ENCODE peak calls at places on chromosomes 6 and 20, in eight cellular contexts. K is glutamatergic neuron, O is left cardiac atrium, N is spleen, M is mucosa of gallbladder, X is GOT3, G is CD14-positive monocyte, L is GM12891. E is an unnamed sample.

GRCh38 chr6:168648240-168648639 is 207.3 kb downstream of the SMOC2 start:
- DNase-seq in L (no peak), M (peak), X (no peak), N (no peak), G (no peak), O (no peak), K (no peak), E (no peak)

GRCh38 chr20:38202153-38202981 is 37.3 kb upstream of the TGM2 start:
- DNase-seq in K (no peak), M (no peak), L (no peak), O (no peak), N (peak), G (peak), X (no peak), E (peak)

GRCh38 chr20:16083639-16084280 is 489.5 kb downstream of the KIF16B start:
- DNase-seq in X (no peak), O (no peak), L (no peak), G (no peak), K (no peak), N (no peak), M (no peak), E (no peak)

GRCh38 chr6:43368517-43369160 is 808 bp downstream of the ZNF318 start:
- DNase-seq in M (peak), O (peak), N (peak), L (no peak), X (no peak), K (peak), G (no peak), E (no peak)

GRCh38 chr6:3237761-3238662 is 10.6 kb upstream of the TUBB2B start:
- DNase-seq in M (no peak), L (no peak), X (no peak), G (no peak), N (no peak), O (no peak), K (no peak), E (no peak)

GRCh38 chr6:27810768-27811298 is 101.4 kb downstream of the OR2B2 start:
- DNase-seq in X (no peak), N (no peak), G (no peak), L (no peak), O (no peak), M (no peak), K (no peak), E (no peak)

GRCh38 chr6:4023240-4023639 is 55.7 kb downstream of the FAM217A start:
- DNase-seq in L (no peak), G (no peak), X (no peak), N (no peak), O (no peak), M (no peak), K (no peak), E (no peak)

GRCh38 chr20:19784511-19785172 is 26.6 kb downstream of the RIN2 start:
- DNase-seq in O (peak), X (no peak), K (peak), G (peak), N (no peak), L (peak), M (peak), E (no peak)

GRCh38 chr6:40956871-40957270 is 82.2 kb downstream of the UNC5CL start:
- DNase-seq in O (no peak), M (no peak), L (no peak), K (no peak), X (no peak), N (no peak), G (no peak), E (no peak)

GRCh38 chr6:105838156-105838555 is 248.0 kb upstream of the PRDM1 start:
- DNase-seq in M (no peak), X (no peak), K (no peak), O (no peak), L (no peak), G (no peak), N (no peak), E (no peak)

GRCh38 chr6:5266423-5266822 is 5.1 kb downstream of the FARS2 start:
- DNase-seq in X (no peak), G (no peak), K (no peak), M (no peak), O (no peak), N (no peak), L (no peak), E (no peak)

GRCh38 chr6:118584906-118585305 is 36.8 kb downstream of the PLN start:
- DNase-seq in K (no peak), N (no peak), G (no peak), M (no peak), L (no peak), O (no peak), X (no peak), E (no peak)

GRCh38 chr6:12232339-12232738 is 57.8 kb upstream of the EDN1 start:
- DNase-seq in K (no peak), N (no peak), O (no peak), G (no peak), L (no peak), M (no peak), X (no peak), E (no peak)

GRCh38 chr6:111716325-111716724 is 110.6 kb upstream of the TRAF3IP2 start:
- DNase-seq in O (no peak), N (no peak), G (no peak), L (no peak), K (no peak), M (no peak), X (no peak), E (no peak)

GRCh38 chr6:49720372-49720771 is 7.0 kb upstream of the CRISP2 start:
- DNase-seq in K (no peak), X (no peak), L (no peak), O (no peak), N (no peak), M (no peak), G (no peak), E (no peak)

GRCh38 chr6:16130932-16131387 is 2.1 kb downstream of the MYLIP start:
- DNase-seq in X (no peak), L (peak), N (no peak), O (no peak), G (peak), M (peak), K (no peak), E (no peak)

GRCh38 chr20:36273414-36274247 is 32.5 kb upstream of the DLGAP4 start:
- DNase-seq in M (no peak), X (no peak), O (no peak), L (no peak), K (no peak), N (no peak), G (no peak), E (peak)

GRCh38 chr6:2502998-2503674 is 247.6 kb downstream of the MYLK4 start:
- DNase-seq in L (no peak), K (no peak), O (no peak), N (no peak), M (no peak), X (no peak), G (no peak), E (no peak)

GRCh38 chr6:31578461-31579118 is 3.2 kb downstream of the TNF start:
- DNase-seq in N (peak), M (no peak), O (no peak), G (no peak), L (no peak), K (no peak), X (no peak), E (no peak)

GRCh38 chr6:169171951-169172350 is 81.7 kb downstream of the THBS2 start:
- DNase-seq in G (no peak), X (no peak), O (no peak), L (no peak), N (no peak), M (no peak), K (no peak), E (no peak)

GRCh38 chr6:136633355-136633754 is 83.1 kb upstream of the MAP7 start:
- DNase-seq in L (no peak), O (no peak), N (no peak), X (no peak), K (no peak), M (no peak), G (no peak), E (no peak)

GRCh38 chr6:16596890-16597331 is 164.3 kb downstream of the ATXN1 start:
- DNase-seq in L (no peak), O (no peak), K (peak), N (no peak), M (no peak), X (no peak), G (no peak), E (no peak)

GRCh38 chr6:54655162-54655561 is 191.4 kb upstream of the FAM83B start:
- DNase-seq in G (no peak), M (no peak), K (no peak), O (no peak), N (no peak), L (no peak), X (no peak), E (no peak)

GRCh38 chr6:139764498-139764986 is 390.1 kb upstream of the CITED2 start:
- DNase-seq in X (peak), K (no peak), M (peak), G (no peak), L (no peak), O (no peak), N (no peak), E (no peak)

GRCh38 chr6:36938536-36938935 is 16.0 kb upstream of the PI16 start:
- DNase-seq in X (no peak), M (no peak), K (no peak), G (no peak), O (no peak), L (no peak), N (no peak), E (peak)

GRCh38 chr6:150142304-150142656 is 564 bp upstream of the PPP1R14C start:
- DNase-seq in G (no peak), X (no peak), O (no peak), M (no peak), L (no peak), N (no peak), K (peak), E (no peak)

GRCh38 chr6:125835221-125835744 is 44.5 kb downstream of the NCOA7 start:
- DNase-seq in L (no peak), M (no peak), G (no peak), O (peak), N (no peak), K (no peak), X (no peak), E (no peak)

GRCh38 chr6:142885182-142885867 is 59.7 kb downstream of the HIVEP2 start:
- DNase-seq in X (no peak), M (peak), O (peak), N (no peak), G (peak), L (no peak), K (no peak), E (no peak)

GRCh38 chr6:148525453-148525852 is 182.8 kb downstream of the SASH1 start:
- DNase-seq in L (no peak), X (no peak), O (no peak), M (no peak), K (no peak), N (no peak), G (no peak), E (no peak)

GRCh38 chr20:62178316-62179161 is 4.3 kb upstream of the MTG2 start:
- DNase-seq in G (no peak), L (no peak), M (no peak), N (peak), O (no peak), K (peak), X (no peak), E (no peak)

GRCh38 chr6:170290306-170291128 is at the start of gene DLL1:
- DNase-seq in X (no peak), N (peak), K (peak), G (peak), L (no peak), M (peak), O (peak), E (peak)

GRCh38 chr6:42569102-42570028 is 5.5 kb downstream of the UBR2 start:
- DNase-seq in M (no peak), L (no peak), G (no peak), O (no peak), X (no peak), N (no peak), K (no peak), E (no peak)

GRCh38 chr20:38412877-38413577 is 22.1 kb downstream of the SNHG17 start:
- DNase-seq in O (no peak), L (no peak), M (no peak), X (no peak), G (no peak), K (no peak), N (no peak), E (no peak)

GRCh38 chr6:524803-525202 is 132.1 kb downstream of the HUS1B start:
- DNase-seq in X (no peak), N (no peak), L (no peak), O (no peak), G (no peak), M (no peak), K (peak), E (no peak)

GRCh38 chr20:24833592-24833991 is 115.5 kb upstream of the CST7 start:
- DNase-seq in N (no peak), G (no peak), X (no peak), M (no peak), O (no peak), K (no peak), L (no peak), E (no peak)

GRCh38 chr6:97186416-97186999 is 96.5 kb downstream of the MMS22L start:
- DNase-seq in O (peak), N (peak), G (peak), X (no peak), L (peak), K (peak), M (peak), E (no peak)

GRCh38 chr6:161341638-161342037 is 67.8 kb upstream of the AGPAT4 start:
- DNase-seq in G (no peak), X (no peak), O (no peak), M (no peak), N (no peak), K (no peak), L (no peak), E (no peak)

GRCh38 chr6:5497896-5498578 is 236.7 kb downstream of the FARS2 start:
- DNase-seq in N (no peak), L (no peak), K (no peak), X (no peak), O (no peak), G (no peak), M (no peak), E (no peak)

E was measured in mesenteric fat pad.